ENCODE peak calls at places on chromosomes 16 and 17, in five cellular contexts. T, M, P, R and X are unnamed samples.

GRCh38 chr16:89563639-89564392 is 3.3 kb downstream of the RPL13 start:
- DNase-seq in R (no peak), T (no peak), P (no peak), M (no peak), X (no peak)

GRCh38 chr17:21012736-21013135 is 30.1 kb downstream of the USP22 start:
- DNase-seq in T (no peak), M (no peak), P (no peak), R (no peak), X (no peak)

GRCh38 chr17:63446981-63447687 is 1.0 kb upstream of the CYB561 start:
- DNase-seq in R (peak; percentile 80), P (no peak), T (peak; percentile 82), M (peak; percentile 95), X (peak; percentile 30)

GRCh38 chr16:81424761-81425160 is 19.8 kb upstream of the CMIP start:
- DNase-seq in M (no peak), R (no peak), T (no peak), P (no peak), X (no peak)

GRCh38 chr16:81492307-81492706 is 47.7 kb downstream of the CMIP start:
- DNase-seq in M (peak; percentile 77), P (no peak), R (no peak), T (no peak), X (peak; percentile 68)

GRCh38 chr16:49867234-49867633 is 11.3 kb upstream of the ZNF423 start:
- DNase-seq in P (no peak), M (no peak), T (no peak), R (no peak), X (no peak)

GRCh38 chr16:57537596-57538234 is 1.3 kb upstream of the CCDC102A start:
- DNase-seq in P (no peak), M (no peak), T (peak; percentile 40), R (no peak), X (no peak)

GRCh38 chr17:57682667-57683066 is 62.4 kb downstream of the CCDC182 start:
- DNase-seq in P (no peak), T (peak; percentile 44), R (no peak), M (no peak), X (no peak)

GRCh38 chr16:12971216-12971615 is 69.8 kb downstream of the SHISA9 start:
- DNase-seq in R (peak; percentile 23), P (no peak), T (no peak), M (no peak), X (no peak)

GRCh38 chr16:66843191-66843590 is 1.0 kb upstream of the CA7 start:
- DNase-seq in T (no peak), R (no peak), M (no peak), P (no peak), X (no peak)

GRCh38 chr16:66844009-66844341 is 239 bp upstream of the CA7 start:
- DNase-seq in T (no peak), M (no peak), R (no peak), P (no peak), X (peak; percentile 61)

GRCh38 chr16:66845791-66846221 is 1.6 kb downstream of the CA7 start:
- DNase-seq in M (no peak), T (no peak), R (no peak), P (no peak), X (no peak)

GRCh38 chr16:66845080-66845410 is 831 bp downstream of the CA7 start:
- DNase-seq in M (no peak), T (no peak), P (no peak), R (peak; percentile 9), X (no peak)

DNA sequence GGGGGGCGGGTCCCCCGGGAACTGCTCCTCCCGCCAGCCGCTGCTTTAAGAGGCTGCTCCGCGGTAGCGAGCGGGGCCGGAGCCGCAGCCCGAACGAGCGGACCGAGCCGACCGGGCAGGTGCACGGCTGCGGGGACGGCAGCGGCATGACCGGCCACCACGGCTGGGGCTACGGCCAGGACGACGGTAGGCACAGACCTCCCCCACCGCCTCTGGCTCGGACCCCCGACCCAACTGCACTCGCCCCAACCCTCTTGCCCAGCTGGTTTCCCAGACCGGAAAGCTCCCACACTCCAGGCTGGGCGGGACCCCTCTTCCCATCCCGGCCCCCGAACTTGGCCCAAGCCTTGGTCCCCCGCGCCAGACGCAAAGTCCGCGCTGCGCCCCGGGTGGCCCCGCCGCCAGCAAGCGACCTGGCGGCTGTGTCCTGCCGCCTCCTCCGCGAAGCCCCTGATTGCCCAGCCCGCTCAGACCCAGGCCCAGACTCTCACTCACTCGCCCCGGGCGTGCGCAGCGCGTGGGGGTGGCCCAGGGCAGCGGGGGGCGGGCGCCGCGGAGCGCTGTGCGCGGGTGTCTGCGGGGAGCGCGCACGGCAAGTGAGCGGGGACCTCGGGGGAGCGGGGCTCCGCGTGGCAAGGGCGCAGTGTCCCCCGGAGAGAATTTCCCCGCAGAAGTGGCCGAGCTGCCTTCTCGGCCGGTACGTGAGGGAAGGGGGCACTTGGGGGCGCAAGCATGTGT is at the start of gene CA7:
- DNase-seq in P (no peak), M (no peak), T (peak; percentile 79), R (peak; percentile 10), X (peak; percentile 34)
- TF ChIP-seq EZH2 in P (peak; percentile 88), M (peak; percentile 93), T (peak; percentile 72), R (no peak), X (peak; percentile 95)

GRCh38 chr17:49496866-49497146 is 1.7 kb downstream of the NGFR start:
- DNase-seq in R (no peak), M (no peak), T (no peak), P (no peak), X (no peak)
- H4K20me1 ChIP-seq in R (peaks cover 8% of the 10 kb centered on the region), M (no peaks in the 10 kb centered on the region), T (peaks cover 2% of the 10 kb centered on the region), P (no peaks in the 10 kb centered on the region), X (peaks cover 25% of the 10 kb centered on the region)

GRCh38 chr17:851986-852385 is 69.8 kb downstream of the MRM3 start:
- DNase-seq in P (no peak), R (no peak), T (no peak), M (no peak), X (no peak)
- H3K9ac ChIP-seq in P (no peak overlapping the region), R (no peak overlapping the region), T (no peak overlapping the region), M (no peak overlapping the region), X (no peak overlapping the region)

DNA sequence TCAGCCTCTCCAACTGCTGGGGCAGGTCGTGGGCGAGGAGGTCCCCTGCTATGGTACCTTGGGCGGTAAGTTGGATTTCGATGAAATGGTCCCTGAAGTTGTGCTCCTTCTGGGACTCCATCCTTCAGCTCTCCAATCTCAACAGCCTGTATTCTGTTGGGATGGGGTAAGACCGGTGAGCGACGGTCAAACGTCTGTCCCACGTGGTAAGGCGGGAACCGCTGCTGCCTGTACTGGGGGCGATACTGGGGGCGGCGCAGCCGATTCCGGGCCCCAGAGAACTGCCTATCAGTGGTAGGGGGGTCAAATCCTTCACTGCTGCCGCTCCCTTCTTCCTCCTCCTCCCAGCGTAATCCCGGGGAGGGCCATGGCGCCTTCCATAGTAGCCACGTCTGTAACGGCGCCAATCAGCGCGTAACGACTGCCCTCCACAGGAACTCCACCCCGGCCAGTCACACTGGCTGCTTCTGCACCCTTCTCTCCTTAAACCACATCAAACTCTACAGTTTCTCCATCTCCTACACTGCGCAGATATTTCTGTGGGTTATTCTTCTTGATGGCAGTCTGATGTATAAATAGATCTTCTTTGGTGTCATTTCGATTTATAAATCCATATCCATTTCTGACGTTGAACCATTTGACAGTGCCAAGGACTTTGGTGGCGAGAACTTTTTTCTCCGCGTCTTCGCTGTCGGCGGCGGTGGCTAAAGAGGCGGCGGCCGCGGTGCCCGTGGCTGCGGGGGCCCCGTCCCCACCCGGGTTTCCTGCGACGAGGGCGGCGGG is 41.1 kb downstream of the AHSP start:
- DNase-seq in P (no peak), R (no peak), M (no peak), T (peak; percentile 52), X (peak; percentile 51)
- TF ChIP-seq EZH2 in P (peak; percentile 71), R (no peak), M (no peak), T (no peak), X (peak; percentile 82)

DNA sequence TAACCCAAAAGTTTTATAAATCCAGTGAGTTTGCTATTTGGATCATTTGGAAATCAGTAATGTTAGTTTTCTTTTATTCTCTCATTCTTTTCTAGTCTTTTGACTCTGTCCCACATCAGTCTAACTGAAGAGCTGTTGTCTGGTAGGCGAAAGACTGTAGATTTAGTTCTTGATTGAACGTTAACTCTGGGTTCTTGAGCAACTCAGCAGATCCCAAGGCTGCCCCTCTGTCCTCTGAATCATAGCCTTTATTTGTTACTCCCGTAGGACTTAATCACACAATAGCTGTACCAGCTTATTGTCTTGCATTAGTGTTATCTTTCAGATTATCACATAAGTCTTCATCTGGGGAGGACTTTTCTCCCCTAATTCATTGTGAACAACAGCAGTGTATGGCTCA is 119.3 kb upstream of the TOM1L1 start:
- DNase-seq in P (no peak), T (no peak), R (no peak), M (no peak), X (no peak)
- H4K20me1 ChIP-seq in P (no peaks in the 10 kb centered on the region), T (no peaks in the 10 kb centered on the region), R (no peaks in the 10 kb centered on the region), M (no peaks in the 10 kb centered on the region), X (no peaks in the 10 kb centered on the region)

GRCh38 chr17:7263801-7264078 is 1.5 kb upstream of the CLDN7 start:
- DNase-seq in R (no peak), T (no peak), M (no peak), P (no peak), X (no peak)
- H3K9ac ChIP-seq in R (peak overlapping the region; percentile 63), T (peak overlapping the region; percentile 69), M (no peak overlapping the region), P (peak overlapping the region; percentile 72), X (no peak overlapping the region)

GRCh38 chr16:7236824-7237410 is 95.7 kb upstream of the RBFOX1 start:
- DNase-seq in R (no peak), M (no peak), P (no peak), T (no peak), X (no peak)
- TF ChIP-seq EZH2 in R (no peak), M (no peak), P (no peak), T (no peak), X (no peak)